ENCODE peak calls at places on chromosomes 5 and 9, in six cellular contexts. One of them, this sample, is unnamed.
A peak's percentile ranks its signal among the peaks of the same experiment; 100 is the strongest.

GRCh38 chr9:101791938-101792337 is 53.5 kb upstream of the GRIN3A start:
- DNase-seq in GM12865: peak; percentile 57
- DNase-seq in cardiac fibroblast: peak; percentile 29
- DNase-seq in endothelial cell of umbilical vein: no peak
- DNase-seq in astrocyte: peak; percentile 0
- DNase-seq in stomach: no peak
- DNase-seq in this sample: no peak

GRCh38 chr9:14170973-14171596 is 142.9 kb downstream of the NFIB start:
- DNase-seq in GM12865: peak; percentile 8
- DNase-seq in cardiac fibroblast: peak; percentile 89
- DNase-seq in endothelial cell of umbilical vein: peak; percentile 43
- DNase-seq in astrocyte: peak; percentile 69
- DNase-seq in stomach: no peak
- DNase-seq in this sample: peak; percentile 47

GRCh38 chr9:115093550-115093949 is 24.4 kb downstream of the TNC start:
- DNase-seq in GM12865: no peak
- DNase-seq in cardiac fibroblast: no peak
- DNase-seq in endothelial cell of umbilical vein: no peak
- DNase-seq in astrocyte: no peak
- DNase-seq in stomach: no peak
- DNase-seq in this sample: no peak

GRCh38 chr5:39599721-39600431 is 175.1 kb upstream of the DAB2 start:
- DNase-seq in GM12865: no peak
- DNase-seq in cardiac fibroblast: peak; percentile 91
- DNase-seq in endothelial cell of umbilical vein: peak; percentile 43
- DNase-seq in astrocyte: peak; percentile 20
- DNase-seq in stomach: no peak
- DNase-seq in this sample: peak; percentile 92

GRCh38 chr5:9212605-9213004 is 333.3 kb downstream of the SEMA5A start:
- DNase-seq in GM12865: no peak
- DNase-seq in cardiac fibroblast: peak; percentile 49
- DNase-seq in endothelial cell of umbilical vein: no peak
- DNase-seq in astrocyte: peak; percentile 36
- DNase-seq in stomach: no peak
- DNase-seq in this sample: peak; percentile 37

GRCh38 chr5:37812365-37812764 is 27.5 kb downstream of the GDNF start:
- DNase-seq in GM12865: peak; percentile 24
- DNase-seq in cardiac fibroblast: peak; percentile 36
- DNase-seq in endothelial cell of umbilical vein: no peak
- DNase-seq in astrocyte: no peak
- DNase-seq in stomach: no peak
- DNase-seq in this sample: peak; percentile 41

GRCh38 chr9:4494337-4494736 is 4.1 kb downstream of the SLC1A1 start:
- DNase-seq in GM12865: no peak
- DNase-seq in cardiac fibroblast: peak; percentile 70
- DNase-seq in endothelial cell of umbilical vein: peak; percentile 69
- DNase-seq in astrocyte: no peak
- DNase-seq in stomach: no peak
- DNase-seq in this sample: no peak

GRCh38 chr5:137651022-137651421 is 84.9 kb downstream of the KLHL3 start:
- DNase-seq in GM12865: no peak
- DNase-seq in cardiac fibroblast: peak; percentile 58
- DNase-seq in endothelial cell of umbilical vein: no peak
- DNase-seq in astrocyte: no peak
- DNase-seq in stomach: no peak
- DNase-seq in this sample: peak; percentile 27

GRCh38 chr5:154197801-154198461 is 7.4 kb downstream of the GALNT10 start:
- DNase-seq in GM12865: peak; percentile 46
- DNase-seq in cardiac fibroblast: peak; percentile 91
- DNase-seq in endothelial cell of umbilical vein: peak; percentile 44
- DNase-seq in astrocyte: peak; percentile 92
- DNase-seq in stomach: peak; percentile 57
- DNase-seq in this sample: no peak

GRCh38 chr9:16918920-16919319 is 48.5 kb upstream of the BNC2 start:
- DNase-seq in GM12865: no peak
- DNase-seq in cardiac fibroblast: peak; percentile 43
- DNase-seq in endothelial cell of umbilical vein: peak; percentile 57
- DNase-seq in astrocyte: no peak
- DNase-seq in stomach: no peak
- DNase-seq in this sample: no peak

GRCh38 chr9:93138171-93138764 is 4.2 kb upstream of the NINJ1 start:
- DNase-seq in GM12865: peak; percentile 32
- DNase-seq in cardiac fibroblast: no peak
- DNase-seq in endothelial cell of umbilical vein: no peak
- DNase-seq in astrocyte: no peak
- DNase-seq in stomach: no peak
- DNase-seq in this sample: no peak

GRCh38 chr5:114238771-114239313 is 123.0 kb upstream of the KCNN2 start:
- DNase-seq in GM12865: no peak
- DNase-seq in cardiac fibroblast: no peak
- DNase-seq in endothelial cell of umbilical vein: no peak
- DNase-seq in astrocyte: peak; percentile 53
- DNase-seq in stomach: no peak
- DNase-seq in this sample: peak; percentile 82

GRCh38 chr9:98709968-98710965 is 1.5 kb upstream of the GABBR2 start:
- DNase-seq in GM12865: no peak
- DNase-seq in cardiac fibroblast: peak; percentile 74
- DNase-seq in endothelial cell of umbilical vein: peak; percentile 34
- DNase-seq in astrocyte: peak; percentile 52
- DNase-seq in stomach: no peak
- DNase-seq in this sample: peak; percentile 72

GRCh38 chr5:181120761-181121160 is 10.2 kb downstream of the OR2V1 start:
- DNase-seq in GM12865: no peak
- DNase-seq in cardiac fibroblast: no peak
- DNase-seq in endothelial cell of umbilical vein: no peak
- DNase-seq in astrocyte: no peak
- DNase-seq in stomach: no peak
- DNase-seq in this sample: no peak

GRCh38 chr9:88234114-88234513 is 95.8 kb upstream of the SPATA31C2 start:
- DNase-seq in GM12865: no peak
- DNase-seq in cardiac fibroblast: no peak
- DNase-seq in endothelial cell of umbilical vein: no peak
- DNase-seq in astrocyte: no peak
- DNase-seq in stomach: no peak
- DNase-seq in this sample: no peak

GRCh38 chr5:71662381-71662780 is 56.7 kb upstream of the CARTPT start:
- DNase-seq in GM12865: no peak
- DNase-seq in cardiac fibroblast: no peak
- DNase-seq in endothelial cell of umbilical vein: no peak
- DNase-seq in astrocyte: no peak
- DNase-seq in stomach: no peak
- DNase-seq in this sample: no peak

GRCh38 chr5:77312411-77312810 is 101.9 kb downstream of the PDE8B start:
- DNase-seq in GM12865: no peak
- DNase-seq in cardiac fibroblast: peak; percentile 73
- DNase-seq in endothelial cell of umbilical vein: no peak
- DNase-seq in astrocyte: no peak
- DNase-seq in stomach: no peak
- DNase-seq in this sample: peak; percentile 71

GRCh38 chr9:135827866-135828580 is 79.3 kb downstream of the CAMSAP1 start:
- DNase-seq in GM12865: no peak
- DNase-seq in cardiac fibroblast: no peak
- DNase-seq in endothelial cell of umbilical vein: no peak
- DNase-seq in astrocyte: no peak
- DNase-seq in stomach: no peak
- DNase-seq in this sample: no peak

GRCh38 chr9:127880143-127880542 is 2.7 kb upstream of the AK1 start:
- DNase-seq in GM12865: no peak
- DNase-seq in cardiac fibroblast: no peak
- DNase-seq in endothelial cell of umbilical vein: no peak
- DNase-seq in astrocyte: no peak
- DNase-seq in stomach: no peak
- DNase-seq in this sample: no peak

GRCh38 chr5:1930880-1931589 is 48.3 kb upstream of the IRX4 start:
- DNase-seq in GM12865: no peak
- DNase-seq in cardiac fibroblast: no peak
- DNase-seq in endothelial cell of umbilical vein: no peak
- DNase-seq in astrocyte: no peak
- DNase-seq in stomach: no peak
- DNase-seq in this sample: peak; percentile 35

GRCh38 chr9:93598647-93599241 is 22.4 kb downstream of the PHF2 start:
- DNase-seq in GM12865: no peak
- DNase-seq in cardiac fibroblast: peak; percentile 80
- DNase-seq in endothelial cell of umbilical vein: peak; percentile 21
- DNase-seq in astrocyte: peak; percentile 27
- DNase-seq in stomach: no peak
- DNase-seq in this sample: no peak

GRCh38 chr5:50583621-50584020 is 82.8 kb upstream of the PARP8 start:
- DNase-seq in GM12865: no peak
- DNase-seq in cardiac fibroblast: no peak
- DNase-seq in endothelial cell of umbilical vein: no peak
- DNase-seq in astrocyte: no peak
- DNase-seq in stomach: no peak
- DNase-seq in this sample: no peak

GRCh38 chr9:99823392-99824377 is 2.0 kb downstream of the NR4A3 start:
- DNase-seq in GM12865: peak; percentile 41
- DNase-seq in cardiac fibroblast: peak; percentile 42
- DNase-seq in endothelial cell of umbilical vein: peak; percentile 48
- DNase-seq in astrocyte: peak; percentile 26
- DNase-seq in stomach: peak; percentile 51
- DNase-seq in this sample: peak; percentile 32

GRCh38 chr5:141615991-141616715 is 2.6 kb downstream of the DIAPH1 start:
- DNase-seq in GM12865: no peak
- DNase-seq in cardiac fibroblast: no peak
- DNase-seq in endothelial cell of umbilical vein: no peak
- DNase-seq in astrocyte: no peak
- DNase-seq in stomach: no peak
- DNase-seq in this sample: no peak
- H3K4me3 ChIP-seq in GM12865: peak overlapping the region; percentile 63
- H3K4me3 ChIP-seq in cardiac fibroblast: no peak overlapping the region
- H3K4me3 ChIP-seq in endothelial cell of umbilical vein: no peak overlapping the region
- H3K4me3 ChIP-seq in astrocyte: no peak overlapping the region
- H3K4me3 ChIP-seq in stomach: peak overlapping the region; percentile 99
- H3K4me3 ChIP-seq in this sample: no peak overlapping the region

GRCh38 chr9:132018957-132019405 is 60.7 kb downstream of the MED27 start:
- DNase-seq in GM12865: no peak
- DNase-seq in cardiac fibroblast: no peak
- DNase-seq in endothelial cell of umbilical vein: no peak
- DNase-seq in astrocyte: peak; percentile 49
- DNase-seq in stomach: no peak
- DNase-seq in this sample: no peak
- TF ChIP-seq CTCF in GM12865: no peak
- TF ChIP-seq CTCF in cardiac fibroblast: no peak
- TF ChIP-seq CTCF in endothelial cell of umbilical vein: no peak
- TF ChIP-seq CTCF in astrocyte: no peak
- TF ChIP-seq CTCF in stomach: no peak
- TF ChIP-seq CTCF in this sample: no peak

DNA sequence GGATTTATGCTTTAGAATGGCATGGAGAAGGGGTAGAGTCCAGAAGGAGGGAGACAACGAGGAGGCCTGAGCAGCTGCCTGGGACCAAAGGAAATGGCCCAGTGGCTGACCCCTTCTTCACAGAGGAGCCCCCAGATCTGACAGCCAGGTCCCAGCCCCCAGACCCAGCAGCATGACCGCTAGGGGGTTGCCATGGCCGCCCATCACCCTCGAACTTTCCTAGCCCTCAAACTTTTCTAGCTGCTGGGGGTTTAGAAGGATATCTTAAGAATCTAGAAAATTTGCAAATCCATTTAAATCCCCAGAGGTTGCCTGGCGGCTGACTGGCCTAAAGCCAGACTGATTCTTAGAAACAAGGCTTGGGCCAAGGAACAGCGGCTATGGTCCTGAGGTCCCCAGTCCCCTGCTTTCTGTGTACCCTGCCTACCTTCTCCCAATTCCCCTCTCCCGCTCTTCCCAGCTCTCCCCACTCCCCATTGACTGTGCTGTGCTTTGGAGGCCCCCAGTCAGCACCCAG is 969 bp downstream of the PDGFRB start:
- DNase-seq in GM12865: no peak
- DNase-seq in cardiac fibroblast: no peak
- DNase-seq in endothelial cell of umbilical vein: no peak
- DNase-seq in astrocyte: no peak
- DNase-seq in stomach: no peak
- DNase-seq in this sample: no peak
- H3K4me3 ChIP-seq in GM12865: no peak overlapping the region
- H3K4me3 ChIP-seq in cardiac fibroblast: peak overlapping the region; percentile 77
- H3K4me3 ChIP-seq in endothelial cell of umbilical vein: no peak overlapping the region
- H3K4me3 ChIP-seq in astrocyte: peak overlapping the region; percentile 68
- H3K4me3 ChIP-seq in stomach: peak overlapping the region; percentile 54
- H3K4me3 ChIP-seq in this sample: peak overlapping the region; percentile 99

GRCh38 chr5:173970878-173971650 is 17.9 kb upstream of the C5orf47 start:
- DNase-seq in GM12865: no peak
- DNase-seq in cardiac fibroblast: no peak
- DNase-seq in endothelial cell of umbilical vein: no peak
- DNase-seq in astrocyte: no peak
- DNase-seq in stomach: no peak
- DNase-seq in this sample: no peak
- TF ChIP-seq CTCF in GM12865: no peak
- TF ChIP-seq CTCF in cardiac fibroblast: no peak
- TF ChIP-seq CTCF in endothelial cell of umbilical vein: no peak
- TF ChIP-seq CTCF in astrocyte: no peak
- TF ChIP-seq CTCF in stomach: no peak
- TF ChIP-seq CTCF in this sample: no peak

GRCh38 chr9:124017064-124017928 is 5.7 kb downstream of the LHX2 start:
- DNase-seq in GM12865: no peak
- DNase-seq in cardiac fibroblast: no peak
- DNase-seq in endothelial cell of umbilical vein: no peak
- DNase-seq in astrocyte: no peak
- DNase-seq in stomach: no peak
- DNase-seq in this sample: no peak
- H3K4me3 ChIP-seq in GM12865: no peak overlapping the region
- H3K4me3 ChIP-seq in cardiac fibroblast: no peak overlapping the region
- H3K4me3 ChIP-seq in endothelial cell of umbilical vein: no peak overlapping the region
- H3K4me3 ChIP-seq in astrocyte: peak overlapping the region; percentile 32
- H3K4me3 ChIP-seq in stomach: no peak overlapping the region
- H3K4me3 ChIP-seq in this sample: no peak overlapping the region

GRCh38 chr9:2193565-2193964 is 178.4 kb downstream of the SMARCA2 start:
- DNase-seq in GM12865: no peak
- DNase-seq in cardiac fibroblast: no peak
- DNase-seq in endothelial cell of umbilical vein: no peak
- DNase-seq in astrocyte: no peak
- DNase-seq in stomach: no peak
- DNase-seq in this sample: no peak
- TF ChIP-seq CTCF in GM12865: no peak
- TF ChIP-seq CTCF in cardiac fibroblast: no peak
- TF ChIP-seq CTCF in endothelial cell of umbilical vein: no peak
- TF ChIP-seq CTCF in astrocyte: no peak
- TF ChIP-seq CTCF in stomach: no peak
- TF ChIP-seq CTCF in this sample: no peak

This sample was measured in foreskin fibroblast.